ENCODE peak calls at places on chromosomes 11 and 22, in four cellular contexts. O is naive thymus-derived CD4-positive, alpha-beta T cell; I is esophagus muscularis mucosa; A is transverse colon. Y is an unnamed sample.

GRCh38 chr22:24836282-24836681 is 30.3 kb downstream of the SGSM1 start:
- DNase-seq in I (no peak), O (no peak), A (no peak), Y (no peak)

GRCh38 chr11:2142300-2142759 is 3.1 kb upstream of the IGF2 start:
- DNase-seq in A (no peak), I (no peak), O (no peak), Y (no peak)

GRCh38 chr11:2586091-2586792 is 113.6 kb downstream of the KCNQ1OT1 start:
- DNase-seq in O (no peak), A (peak), I (peak), Y (no peak)

GRCh38 chr11:10349806-10350205 is 44.9 kb downstream of the ADM start:
- DNase-seq in O (no peak), A (no peak), I (peak), Y (no peak)

GRCh38 chr22:39965749-39966148 is 5.6 kb downstream of the TMA7B start:
- DNase-seq in O (no peak), A (no peak), I (no peak), Y (no peak)

GRCh38 chr11:55661901-55662300 is at the start of gene OR4C6:
- DNase-seq in O (no peak), A (no peak), I (no peak), Y (no peak)

GRCh38 chr11:68311155-68312116 is 955 bp upstream of the LRP5 start:
- DNase-seq in A (no peak), I (no peak), O (no peak), Y (no peak)

GRCh38 chr11:11148104-11148509 is 204.9 kb downstream of the CSNK2A3 start:
- DNase-seq in O (peak), I (peak), A (peak), Y (peak)

GRCh38 chr11:59560290-59560701 is 49.0 kb downstream of the OR4D9 start:
- DNase-seq in I (peak), A (peak), O (peak), Y (peak)

GRCh38 chr22:50260801-50261614 is 475 bp downstream of the MAPK12 start:
- DNase-seq in O (no peak), I (no peak), A (no peak), Y (no peak)

GRCh38 chr11:112608466-112608865 is 347.8 kb upstream of the PLET1 start:
- DNase-seq in O (no peak), A (no peak), I (no peak), Y (no peak)

GRCh38 chr22:46053563-46054090 is 76.7 kb upstream of the WNT7B start:
- DNase-seq in O (peak), A (peak), I (no peak), Y (no peak)
- H3K4me3 ChIP-seq in O (peak), A (peak), I (peak), Y (peak)

GRCh38 chr11:63530021-63530420 is 6.6 kb upstream of the PLAAT4 start:
- DNase-seq in A (no peak), O (no peak), I (no peak), Y (no peak)

GRCh38 chr11:63534895-63535461 is 1.6 kb upstream of the PLAAT4 start:
- DNase-seq in A (no peak), O (no peak), I (no peak), Y (no peak)

GRCh38 chr11:63532799-63533475 is 3.7 kb upstream of the PLAAT4 start:
- DNase-seq in A (no peak), I (no peak), O (no peak), Y (no peak)

GRCh38 chr11:63534076-63534475 is 2.5 kb upstream of the PLAAT4 start:
- DNase-seq in O (no peak), A (no peak), I (no peak), Y (no peak)

GRCh38 chr11:63532150-63532549 is 4.5 kb upstream of the PLAAT4 start:
- DNase-seq in I (no peak), A (no peak), O (no peak), Y (no peak)
- H3K4me3 ChIP-seq in I (no peak), A (no peak), O (peak), Y (no peak)

GRCh38 chr11:31810779-31811647 is at the start of gene PAX6:
- DNase-seq in I (no peak), O (peak), A (peak), Y (no peak)

GRCh38 chr11:31808721-31809542 is 2.2 kb downstream of the PAX6 start:
- DNase-seq in O (no peak), A (no peak), I (peak), Y (no peak)

GRCh38 chr11:31808268-31808667 is 2.9 kb downstream of the PAX6 start:
- DNase-seq in I (no peak), O (no peak), A (no peak), Y (no peak)

GRCh38 chr11:31809543-31809856 is 1.6 kb downstream of the PAX6 start:
- DNase-seq in O (no peak), I (no peak), A (no peak), Y (no peak)

GRCh38 chr11:31809857-31810778 is 1.0 kb downstream of the PAX6 start:
- DNase-seq in A (no peak), O (no peak), I (no peak), Y (no peak)
- H3K4me3 ChIP-seq in A (peak), O (peak), I (peak), Y (peak)

GRCh38 chr11:87092567-87092966 is 54.8 kb downstream of the TMEM135 start:
- DNase-seq in I (no peak), A (no peak), O (no peak), Y (no peak)

GRCh38 chr11:87097582-87097981 is 59.8 kb downstream of the TMEM135 start:
- DNase-seq in A (peak), I (no peak), O (no peak), Y (no peak)

GRCh38 chr11:87092159-87092558 is 54.4 kb downstream of the TMEM135 start:
- DNase-seq in A (no peak), O (no peak), I (no peak), Y (no peak)
- H3K4me3 ChIP-seq in A (no peak), O (no peak), I (no peak), Y (no peak)

DNA sequence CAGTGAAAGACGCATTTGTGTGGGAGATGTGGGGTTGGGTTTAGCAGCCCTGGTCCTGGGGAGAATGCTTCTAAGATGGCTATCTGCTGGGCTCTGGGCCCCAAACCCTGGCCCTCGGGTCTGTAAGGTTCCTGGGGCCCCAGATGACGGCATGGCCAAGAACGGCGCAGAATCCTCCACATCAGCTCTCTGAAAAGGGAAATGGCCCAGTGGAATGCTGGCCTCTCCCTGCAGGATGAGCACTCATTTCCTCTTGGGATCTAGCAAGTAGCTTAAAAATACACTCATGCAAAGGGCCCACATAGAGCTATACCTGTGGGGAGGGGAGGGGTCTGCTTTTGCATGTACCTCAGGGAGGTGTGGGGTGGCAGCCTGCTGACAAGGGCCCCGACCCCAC is 37.5 kb upstream of the LINC01488 start:
- DNase-seq in I (no peak), A (no peak), O (no peak), Y (no peak)
- H3K4me3 ChIP-seq in I (peak), A (peak), O (peak), Y (peak)

GRCh38 chr22:32622762-32623147 is 148.1 kb downstream of the FBXO7 start:
- DNase-seq in O (no peak), A (no peak), I (no peak), Y (no peak)
- H3K4me3 ChIP-seq in O (no peak), A (no peak), I (no peak), Y (no peak)

DNA sequence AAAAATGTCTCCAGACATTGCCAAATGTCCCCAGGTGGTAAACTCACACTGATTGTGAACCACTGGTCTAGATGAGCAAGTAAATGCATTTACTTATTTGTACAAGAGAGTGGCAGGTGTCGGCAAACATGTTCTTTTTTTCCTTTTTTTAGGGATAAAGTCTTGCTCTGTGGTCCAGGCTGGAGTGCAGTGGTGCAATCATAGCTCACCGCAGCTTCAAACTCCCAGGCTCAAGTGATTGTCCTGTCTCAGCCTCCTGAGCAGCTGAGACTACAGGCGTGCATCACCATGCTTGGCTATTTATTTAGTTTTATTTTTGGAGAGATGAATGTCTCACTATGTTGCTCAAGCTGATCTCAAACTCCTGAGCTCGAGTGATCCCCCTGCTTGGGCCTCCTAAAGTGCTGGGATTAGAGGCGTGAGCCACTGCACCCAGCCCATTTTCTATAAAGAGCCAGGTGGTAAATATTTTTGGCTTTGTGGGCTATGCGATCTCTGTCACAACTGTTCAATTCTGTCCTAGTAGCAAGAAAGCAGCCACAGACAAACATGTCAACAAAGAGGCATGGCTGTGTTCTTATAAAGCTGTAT is 1.4 kb downstream of the VPREB1 start:
- DNase-seq in A (no peak), O (no peak), I (peak), Y (no peak)
- H3K4me3 ChIP-seq in A (no peak), O (no peak), I (no peak), Y (no peak)

GRCh38 chr11:6745465-6746015 is 26.2 kb downstream of the OR2AG2 start:
- DNase-seq in A (no peak), O (no peak), I (no peak), Y (no peak)

GRCh38 chr11:6746626-6747025 is 25.1 kb downstream of the OR2AG2 start:
- DNase-seq in O (no peak), A (no peak), I (no peak), Y (no peak)

GRCh38 chr11:6747097-6747662 is 24.6 kb downstream of the OR2AG2 start:
- DNase-seq in O (no peak), I (no peak), A (no peak), Y (no peak)

GRCh38 chr11:6745018-6745417 is 26.8 kb downstream of the OR2AG2 start:
- DNase-seq in O (no peak), A (no peak), I (no peak), Y (no peak)

GRCh38 chr11:6746086-6746618 is 25.6 kb downstream of the OR2AG2 start:
- DNase-seq in A (peak), I (no peak), O (peak), Y (no peak)
- H3K4me3 ChIP-seq in A (peak), I (peak), O (peak), Y (no peak)